ENCODE peak calls at places on chromosomes 2 and 18, in nine cellular contexts. W is mammary epithelial cell, M is MM.1S, F is neuronal stem cell, E is PC-9, C is GM23248, B is PC-3, G is IMR-90, L is OCI-LY7. O is an unnamed sample.

GRCh38 chr2:54601339-54601738 is 122.1 kb upstream of the EML6 start:
- DNase-seq in W (no peak), M (no peak), F (no peak), E (no peak), C (peak), B (no peak), G (no peak), L (no peak), O (no peak)

GRCh38 chr2:96637385-96638143 is 548 bp downstream of the KANSL3 start:
- DNase-seq in W (peak), M (peak), F (no peak), E (peak), C (peak), B (peak), G (peak), L (peak), O (peak)

GRCh38 chr2:30203156-30203555 is 28.2 kb upstream of the LBH start:
- DNase-seq in W (no peak), M (no peak), F (no peak), E (no peak), C (no peak), B (no peak), G (no peak), L (no peak), O (no peak)

GRCh38 chr2:172931923-172932520 is 143.6 kb upstream of the MAP3K20 start:
- DNase-seq in W (no peak), M (peak), F (peak), E (peak), C (peak), B (peak), G (peak), L (peak), O (peak)

GRCh38 chr18:13530879-13531387 is 195.4 kb downstream of the FAM210A start:
- DNase-seq in W (peak), M (peak), F (peak), E (no peak), C (peak), B (peak), G (peak), L (peak), O (peak)

GRCh38 chr2:38945931-38946330 is 56.3 kb downstream of the ARHGEF33 start:
- DNase-seq in W (no peak), M (no peak), F (no peak), E (no peak), C (no peak), B (no peak), G (no peak), L (no peak), O (no peak)

GRCh38 chr2:7792031-7792651 is 874.9 kb downstream of the RNF144A start:
- DNase-seq in W (no peak), M (no peak), F (no peak), E (peak), C (no peak), B (peak), G (no peak), L (no peak), O (peak)

GRCh38 chr2:2252179-2252578 is 78.9 kb downstream of the MYT1L start:
- DNase-seq in W (no peak), M (no peak), F (no peak), E (no peak), C (no peak), B (no peak), G (no peak), L (no peak), O (no peak)

GRCh38 chr2:176852667-176853066 is 359.9 kb upstream of the HNRNPA3 start:
- DNase-seq in W (no peak), M (peak), F (no peak), E (no peak), C (no peak), B (no peak), G (no peak), L (no peak), O (no peak)

GRCh38 chr18:33577688-33578370 is at the start of gene ASXL3:
- DNase-seq in W (no peak), M (peak), F (peak), E (no peak), C (peak), B (no peak), G (no peak), L (peak), O (no peak)

GRCh38 chr2:127355407-127356008 is 32.3 kb downstream of the MAP3K2 start:
- DNase-seq in W (peak), M (peak), F (no peak), E (no peak), C (peak), B (peak), G (no peak), L (peak), O (peak)

GRCh38 chr2:28745225-28745624 is 6.4 kb upstream of the PPP1CB start:
- DNase-seq in W (no peak), M (no peak), F (no peak), E (no peak), C (no peak), B (no peak), G (no peak), L (no peak), O (no peak)

GRCh38 chr2:235199128-235199527 is 247.3 kb downstream of the SH3BP4 start:
- DNase-seq in W (no peak), M (no peak), F (no peak), E (no peak), C (no peak), B (no peak), G (no peak), L (no peak), O (no peak)

GRCh38 chr2:212926948-212927347 is 224.5 kb downstream of the IKZF2 start:
- DNase-seq in W (no peak), M (no peak), F (no peak), E (no peak), C (no peak), B (no peak), G (no peak), L (no peak), O (no peak)

GRCh38 chr2:232219932-232220331 is 158.6 kb upstream of the ALPP start:
- DNase-seq in W (no peak), M (no peak), F (no peak), E (no peak), C (no peak), B (no peak), G (no peak), L (no peak), O (no peak)

GRCh38 chr2:20148841-20149702 is 75.9 kb downstream of the SDC1 start:
- DNase-seq in W (peak), M (no peak), F (peak), E (peak), C (peak), B (no peak), G (peak), L (no peak), O (peak)

GRCh38 chr2:111702119-111702808 is 181.7 kb downstream of the ANAPC1 start:
- DNase-seq in W (peak), M (peak), F (peak), E (peak), C (peak), B (peak), G (peak), L (peak), O (peak)

GRCh38 chr18:13813271-13813849 is 10.6 kb upstream of the MC5R start:
- DNase-seq in W (peak), M (peak), F (peak), E (peak), C (peak), B (peak), G (peak), L (peak), O (peak)

GRCh38 chr18:21548647-21549046 is 51.9 kb downstream of the ESCO1 start:
- DNase-seq in W (peak), M (no peak), F (no peak), E (no peak), C (peak), B (no peak), G (no peak), L (no peak), O (no peak)

DNA sequence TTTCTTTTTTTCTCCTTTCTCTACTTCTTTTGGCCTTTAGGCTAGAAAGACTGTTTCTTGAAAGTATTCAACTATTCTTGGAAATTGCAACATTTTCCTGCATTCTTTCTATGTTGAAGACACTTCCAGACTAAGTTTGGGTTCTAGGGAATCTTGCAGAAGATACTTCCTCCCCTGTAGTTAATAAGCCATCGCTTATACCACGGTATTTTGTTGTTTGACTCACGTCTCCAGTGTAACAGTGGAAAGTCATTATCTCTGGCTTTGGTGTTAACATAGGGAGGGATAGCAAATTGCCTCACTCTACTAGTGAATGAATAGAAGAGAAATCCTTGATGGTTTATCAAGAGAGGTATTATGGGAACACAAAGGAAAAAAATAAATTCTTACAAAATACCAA is 79.3 kb downstream of the SLC8A1 start:
- DNase-seq in W (no peak), M (no peak), F (no peak), E (no peak), C (peak), B (no peak), G (peak), L (no peak), O (no peak)
- H3K27ac ChIP-seq in W (no peak), M (no peak), F (no peak), E (no peak), C (peak), B (no peak), G (peak), L (no peak), O (no peak)

GRCh38 chr2:47227532-47228166 is 72.5 kb upstream of the STPG4 start:
- DNase-seq in W (no peak), M (no peak), F (peak), E (no peak), C (no peak), B (no peak), G (no peak), L (no peak), O (no peak)
- H2AFZ ChIP-seq in W (no peak), M (no peak), F (peak), E (no peak), C (no peak), B (no peak), G (no peak), L (no peak), O (no peak)

GRCh38 chr18:79438581-79438980 is 42.9 kb downstream of the NFATC1 start:
- DNase-seq in W (no peak), M (no peak), F (no peak), E (no peak), C (no peak), B (peak), G (no peak), L (no peak), O (no peak)
- H3K4me2 ChIP-seq in W (no peak), M (no peak), F (no peak), E (no peak), C (no peak), B (peak), G (no peak), L (no peak), O (no peak)

GRCh38 chr2:46747297-46747818 is 168.2 kb downstream of the MCFD2 start:
- DNase-seq in W (peak), M (peak), F (no peak), E (no peak), C (no peak), B (no peak), G (peak), L (no peak), O (no peak)
- H3K27ac ChIP-seq in W (peak), M (no peak), F (no peak), E (no peak), C (peak), B (no peak), G (peak), L (no peak), O (no peak)

GRCh38 chr18:24659837-24660720 is 199.6 kb downstream of the HRH4 start:
- DNase-seq in W (peak), M (peak), F (no peak), E (no peak), C (peak), B (no peak), G (peak), L (peak), O (no peak)
- H2AFZ ChIP-seq in W (peak), M (peak), F (no peak), E (no peak), C (peak), B (no peak), G (peak), L (peak), O (no peak)